ENCODE peak calls at places on chromosomes 5 and 9, in four cellular contexts. Z, K, E and S are unnamed samples.

GRCh38 chr5:31153523-31153922 is 40.0 kb upstream of the CDH6 start:
- DNase-seq in E (peak), Z (no peak), K (no peak), S (peak)

GRCh38 chr5:146338774-146339714 is at the start of gene POU4F3:
- DNase-seq in K (no peak), Z (no peak), E (no peak), S (no peak)

GRCh38 chr9:976805-977360 is 428 bp downstream of the DMRT3 start:
- DNase-seq in K (no peak), E (no peak), Z (no peak), S (no peak)

GRCh38 chr5:172450861-172451695 is 3.2 kb downstream of the SH3PXD2B start:
- DNase-seq in E (no peak), K (no peak), Z (no peak), S (no peak)

GRCh38 chr5:177388521-177389052 is 4.4 kb downstream of the SLC34A1 start:
- DNase-seq in Z (no peak), K (no peak), E (peak), S (no peak)

GRCh38 chr5:129996896-129997295 is 92.6 kb downstream of the CHSY3 start:
- DNase-seq in E (peak), K (no peak), Z (no peak), S (no peak)

GRCh38 chr9:77429928-77430327 is 218.2 kb downstream of the GNA14 start:
- DNase-seq in E (no peak), Z (no peak), K (no peak), S (no peak)

GRCh38 chr9:75106856-75107255 is 18.5 kb downstream of the OSTF1 start:
- DNase-seq in E (no peak), K (no peak), Z (no peak), S (no peak)

GRCh38 chr9:85224729-85225128 is 517.0 kb downstream of the AGTPBP1 start:
- DNase-seq in K (no peak), E (peak), Z (no peak), S (peak)

GRCh38 chr5:37984300-37984699 is 144.5 kb upstream of the GDNF start:
- DNase-seq in K (no peak), E (no peak), Z (no peak), S (no peak)

GRCh38 chr5:50767588-50767987 is 101.2 kb downstream of the PARP8 start:
- DNase-seq in Z (no peak), E (no peak), K (no peak), S (peak)

GRCh38 chr9:90102292-90102901 is 497.6 kb downstream of the GADD45G start:
- DNase-seq in K (peak), Z (peak), E (peak), S (peak)
- TF ChIP-seq CTCF in K (peak), Z (peak), E (peak), S (peak)

GRCh38 chr5:163437309-163438182 is at the start of gene CCNG1:
- DNase-seq in E (peak), K (peak), Z (peak), S (peak)

GRCh38 chr5:163434410-163434866 is 3.0 kb upstream of the CCNG1 start:
- DNase-seq in Z (no peak), E (peak), K (no peak), S (peak)

GRCh38 chr5:163433271-163433670 is 4.1 kb upstream of the CCNG1 start:
- DNase-seq in K (no peak), Z (no peak), E (no peak), S (no peak)

GRCh38 chr5:163437011-163437308 is 435 bp upstream of the CCNG1 start:
- DNase-seq in E (no peak), Z (no peak), K (no peak), S (no peak)

GRCh38 chr5:163436515-163436914 is 880 bp upstream of the CCNG1 start:
- DNase-seq in Z (no peak), E (no peak), K (no peak), S (no peak)
- H3K4me3 ChIP-seq in Z (peak), E (no peak), K (peak), S (no peak)

DNA sequence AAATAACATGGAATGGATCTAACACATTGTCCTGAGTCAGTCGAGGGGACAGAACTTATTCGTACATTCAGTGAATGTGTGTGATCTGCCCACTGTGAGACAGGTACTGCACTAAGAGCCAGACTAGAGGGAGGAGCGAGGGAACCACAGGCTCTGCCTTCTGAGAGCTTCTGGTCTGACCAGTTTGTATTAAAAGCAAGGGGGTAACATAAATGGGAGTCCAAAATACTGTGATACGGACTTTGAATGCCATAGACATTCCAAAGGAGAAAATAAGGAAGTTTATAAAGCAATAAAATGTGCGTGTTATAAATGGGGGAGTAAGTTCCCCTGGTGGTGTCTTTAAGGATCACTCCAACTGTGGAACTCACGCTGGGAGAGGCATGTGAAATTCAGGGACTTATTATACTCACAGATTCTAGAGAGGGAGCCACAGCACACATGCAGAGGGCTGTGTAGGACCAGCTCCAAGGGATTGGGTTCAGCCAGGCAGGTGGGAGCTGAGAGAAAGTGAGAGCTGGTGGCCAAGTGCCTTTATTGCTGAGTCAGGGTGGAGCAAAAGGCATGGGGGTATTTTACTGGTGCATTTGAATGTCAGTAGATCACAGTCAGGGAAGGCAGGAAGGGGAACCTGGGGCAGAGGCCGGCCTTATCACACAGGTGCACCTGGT is 186.5 kb upstream of the WWC1 start:
- DNase-seq in E (no peak), Z (no peak), K (no peak), S (no peak)
- TF ChIP-seq CTCF in E (no peak), Z (no peak), K (no peak), S (peak)

DNA sequence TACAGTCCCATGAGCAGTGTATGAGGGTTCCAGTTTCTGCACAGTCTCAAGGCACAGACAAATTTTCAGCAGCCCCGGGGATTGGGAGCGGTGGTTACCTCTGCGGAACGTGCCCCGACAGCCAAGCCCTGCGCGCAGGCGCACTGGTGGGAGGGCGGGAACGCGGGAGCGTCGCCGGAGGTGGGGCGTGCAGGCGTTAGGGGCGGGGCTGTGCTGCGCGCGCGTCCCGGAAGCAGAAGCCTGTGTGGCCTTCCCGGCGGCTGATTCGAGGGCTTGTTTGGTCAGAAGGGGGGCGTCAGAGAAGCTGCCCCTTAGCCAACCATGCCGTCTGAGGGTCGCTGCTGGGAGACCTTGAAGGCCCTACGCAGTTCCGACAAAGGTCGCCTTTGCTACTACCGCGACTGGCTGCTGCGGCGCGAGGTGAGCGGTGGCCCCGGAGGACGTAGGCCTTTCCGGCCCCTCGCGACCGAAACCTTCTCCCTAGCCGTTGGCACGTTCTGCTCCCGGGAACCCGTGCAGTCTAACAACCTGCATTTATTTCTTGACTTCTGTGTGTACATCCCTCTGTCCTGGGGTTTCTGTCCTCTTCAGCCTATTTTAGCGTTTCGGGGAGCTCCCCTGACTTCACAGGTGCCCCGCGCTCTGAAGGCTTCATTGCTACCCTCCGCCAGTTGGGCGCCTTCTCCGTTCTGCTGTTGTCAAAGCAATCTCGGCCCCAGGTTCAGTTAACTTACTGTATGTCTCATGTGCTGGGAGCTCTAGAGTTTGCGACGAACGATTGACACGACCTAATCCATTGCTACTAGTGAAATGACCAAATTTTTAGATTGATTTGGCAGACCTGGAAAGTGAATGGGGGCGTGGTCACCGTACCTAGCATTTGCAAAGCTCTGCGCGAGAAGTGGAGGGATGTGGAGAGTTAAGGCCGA is at the start of gene GLE1:
- DNase-seq in K (peak), Z (peak), E (peak), S (peak)
- H3K4me3 ChIP-seq in K (peak), Z (peak), E (peak), S (peak)

DNA sequence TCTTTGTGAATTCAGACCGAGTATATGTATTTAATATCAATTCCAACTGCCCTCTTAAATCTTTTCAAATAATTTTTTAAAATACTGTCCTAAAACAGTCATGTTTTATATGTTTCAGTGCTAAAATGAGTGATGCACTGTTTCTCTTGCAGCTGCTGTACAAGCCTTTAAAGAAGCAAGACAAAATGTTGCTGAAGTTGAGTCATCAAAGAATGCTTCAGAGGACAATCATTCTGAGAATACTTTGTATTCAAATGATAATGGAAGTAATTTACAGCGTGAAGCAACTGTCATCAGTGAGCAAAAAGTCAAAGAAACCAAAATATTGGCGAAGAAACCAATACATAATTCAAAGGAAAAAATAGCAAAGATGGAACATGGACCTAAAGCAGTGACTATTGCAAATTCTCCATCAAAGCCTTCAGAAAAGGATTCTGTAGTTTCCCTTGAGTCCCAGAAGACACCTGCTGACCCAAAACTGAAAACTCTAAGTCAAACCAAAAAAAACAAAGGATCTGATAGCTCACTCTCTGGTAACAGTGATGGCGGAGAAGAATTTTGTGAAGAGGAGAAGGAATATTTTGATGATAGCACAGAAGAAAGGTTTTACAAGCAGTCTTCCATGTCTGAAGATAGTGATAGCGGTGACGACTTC is 58.0 kb downstream of the LOX start:
- DNase-seq in Z (no peak), K (no peak), E (peak), S (no peak)
- TF ChIP-seq CTCF in Z (no peak), K (no peak), E (no peak), S (no peak)

DNA sequence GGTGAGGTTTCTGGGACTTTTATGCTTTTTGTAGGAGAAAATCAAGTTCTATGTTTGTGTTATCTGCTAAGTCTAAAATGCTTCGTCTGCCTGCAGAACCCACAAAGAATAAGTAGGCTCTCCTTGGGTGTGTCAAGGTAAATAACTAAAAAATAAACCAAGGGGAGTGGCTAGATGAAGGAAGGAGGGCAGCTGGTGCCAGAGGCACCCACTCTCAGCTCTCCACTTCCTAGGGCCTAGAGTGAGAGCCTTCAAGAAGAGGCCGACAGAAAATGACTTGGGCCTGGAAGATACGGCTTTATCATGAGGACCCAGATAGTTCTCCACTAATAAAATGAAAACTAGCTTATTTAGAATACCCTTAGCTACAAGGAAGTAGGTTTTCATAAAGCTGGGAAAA is 147.4 kb downstream of the CDK5RAP2 start:
- DNase-seq in Z (no peak), E (no peak), K (no peak), S (no peak)
- H3K4me3 ChIP-seq in Z (no peak), E (no peak), K (no peak), S (no peak)